ENCODE peak calls at places on chromosomes 6 and 20, in nine cellular contexts. J is SJSA1; S is hepatic stellate cell; K is Calu3; R is T-helper 1 cell; L is CD4-positive, alpha-beta memory T cell; N is stimulated activated CD4-positive, alpha-beta T cell treated with anti-CD3 and anti-CD28 coated beads, Interleukin-15, amount 100 ng/mL, for 48 hours; Z is H9; P is GM13977. T is an unnamed sample.

GRCh38 chr20:46901638-46902037 is 7.0 kb downstream of the EYA2 start:
- DNase-seq in J (no peak), S (no peak), K (no peak), R (no peak), L (no peak), N (no peak), Z (no peak), P (no peak), T (no peak)

GRCh38 chr6:35428421-35429149 is 23.6 kb upstream of the FANCE start:
- DNase-seq in J (no peak), S (no peak), K (no peak), R (no peak), L (no peak), N (no peak), Z (no peak), P (no peak), T (no peak)

GRCh38 chr20:38218566-38218885 is 42.0 kb downstream of the KIAA1755 start:
- DNase-seq in J (no peak), S (no peak), K (no peak), R (no peak), L (no peak), N (no peak), Z (no peak), P (peak; percentile 12), T (no peak)

GRCh38 chr20:8602389-8603116 is 466.3 kb upstream of the PLCB4 start:
- DNase-seq in J (no peak), S (peak; percentile 9), K (no peak), R (no peak), L (peak; percentile 2), N (no peak), Z (no peak), P (peak; percentile 44), T (peak; percentile 9)

GRCh38 chr20:16434087-16434664 is 139.1 kb downstream of the KIF16B start:
- DNase-seq in J (peak; percentile 44), S (peak; percentile 6), K (peak; percentile 47), R (peak; percentile 7), L (peak; percentile 17), N (peak; percentile 35), Z (peak; percentile 84), P (no peak), T (peak; percentile 62)

GRCh38 chr20:45897692-45898091 is 6.6 kb downstream of the CTSA start:
- DNase-seq in J (no peak), S (no peak), K (no peak), R (no peak), L (no peak), N (no peak), Z (no peak), P (no peak), T (no peak)

GRCh38 chr6:16080204-16080603 is 48.7 kb upstream of the MYLIP start:
- DNase-seq in J (no peak), S (no peak), K (no peak), R (no peak), L (no peak), N (no peak), Z (no peak), P (no peak), T (no peak)

GRCh38 chr20:24580006-24580405 is 110.6 kb downstream of the SYNDIG1 start:
- DNase-seq in J (peak; percentile 22), S (no peak), K (no peak), R (no peak), L (no peak), N (no peak), Z (no peak), P (no peak), T (no peak)

GRCh38 chr20:32741151-32741550 is 2.1 kb downstream of the COMMD7 start:
- DNase-seq in J (no peak), S (no peak), K (no peak), R (no peak), L (no peak), N (no peak), Z (no peak), P (no peak), T (no peak)

GRCh38 chr6:11770546-11771466 is 7.8 kb downstream of the ADTRP start:
- DNase-seq in J (peak; percentile 94), S (peak; percentile 96), K (peak; percentile 61), R (no peak), L (no peak), N (no peak), Z (peak; percentile 64), P (no peak), T (no peak)

GRCh38 chr6:26403888-26404287 is 1.8 kb downstream of the BTN3A1 start:
- DNase-seq in J (no peak), S (no peak), K (no peak), R (no peak), L (no peak), N (no peak), Z (no peak), P (no peak), T (no peak)

GRCh38 chr6:145744619-145745018 is 9.3 kb upstream of the EPM2A start:
- DNase-seq in J (no peak), S (no peak), K (no peak), R (no peak), L (no peak), N (no peak), Z (no peak), P (no peak), T (no peak)

GRCh38 chr6:30647802-30648460 is 998 bp downstream of the C6orf136 start:
- DNase-seq in J (no peak), S (peak; percentile 88), K (no peak), R (no peak), L (no peak), N (peak; percentile 63), Z (no peak), P (no peak), T (no peak)

GRCh38 chr6:39836621-39837020 is 44.4 kb downstream of the DAAM2 start:
- DNase-seq in J (no peak), S (no peak), K (no peak), R (no peak), L (no peak), N (no peak), Z (no peak), P (no peak), T (no peak)

GRCh38 chr6:3315841-3316240 is 57.1 kb downstream of the PSMG4 start:
- DNase-seq in J (no peak), S (no peak), K (no peak), R (no peak), L (no peak), N (no peak), Z (no peak), P (no peak), T (no peak)

GRCh38 chr20:52010541-52010940 is 181.0 kb downstream of the ZFP64 start:
- DNase-seq in J (no peak), S (no peak), K (no peak), R (no peak), L (no peak), N (no peak), Z (peak; percentile 43), P (no peak), T (no peak)

GRCh38 chr6:14476793-14477531 is 359.4 kb downstream of the CD83 start:
- DNase-seq in J (peak; percentile 80), S (peak; percentile 93), K (no peak), R (no peak), L (no peak), N (no peak), Z (no peak), P (no peak), T (no peak)

GRCh38 chr20:4401601-4402000 is 320.1 kb upstream of the PRND start:
- DNase-seq in J (no peak), S (no peak), K (no peak), R (no peak), L (no peak), N (no peak), Z (no peak), P (no peak), T (no peak)

GRCh38 chr20:59754551-59754950 is 150.2 kb downstream of the PHACTR3 start:
- DNase-seq in J (no peak), S (no peak), K (no peak), R (no peak), L (no peak), N (no peak), Z (no peak), P (no peak), T (no peak)

GRCh38 chr20:36887779-36888133 is 11.8 kb downstream of the TLDC2 start:
- DNase-seq in J (no peak), S (no peak), K (no peak), R (no peak), L (no peak), N (no peak), Z (no peak), P (no peak), T (no peak)

GRCh38 chr6:80165143-80165542 is 58.7 kb downstream of the BCKDHB start:
- DNase-seq in J (no peak), S (no peak), K (no peak), R (no peak), L (no peak), N (peak; percentile 22), Z (no peak), P (peak; percentile 30), T (no peak)

GRCh38 chr6:35183281-35183680 is 30.5 kb upstream of the SCUBE3 start:
- DNase-seq in J (no peak), S (no peak), K (no peak), R (no peak), L (no peak), N (no peak), Z (no peak), P (no peak), T (no peak)

T was measured in Jurkat, Clone E6-1.